ENCODE peak calls at places on chromosomes 7 and 10, in eight cellular contexts. W, J, Z, R, X, M, G and Y are unnamed samples. For H3K36me3, the result is how much of the 10 kb centered on the place peaks cover.

GRCh38 chr10:79995979-79996629 is 47.2 kb upstream of the SFTPD start:
- DNase-seq in W (no peak), J (no peak), Z (no peak), R (no peak), X (no peak), M (no peak), G (no peak), Y (no peak)

GRCh38 chr10:49068672-49069217 is 46.6 kb downstream of the VSTM4 start:
- DNase-seq in W (no peak), J (no peak), Z (no peak), R (no peak), X (no peak), M (no peak), G (no peak), Y (no peak)

GRCh38 chr10:27611209-27611608 is 107.1 kb downstream of the RAB18 start:
- DNase-seq in W (no peak), J (no peak), Z (no peak), R (no peak), X (peak), M (no peak), G (no peak), Y (peak)

GRCh38 chr10:35495521-35496238 is 109.5 kb upstream of the GJD4 start:
- DNase-seq in W (no peak), J (no peak), Z (no peak), R (no peak), X (no peak), M (no peak), G (no peak), Y (peak)

GRCh38 chr7:3892686-3893085 is 591.6 kb downstream of the SDK1 start:
- DNase-seq in W (no peak), J (no peak), Z (no peak), R (no peak), X (no peak), M (no peak), G (no peak), Y (no peak)

GRCh38 chr10:61318429-61318828 is 134.8 kb downstream of the TMEM26 start:
- DNase-seq in W (no peak), J (no peak), Z (no peak), R (no peak), X (no peak), M (no peak), G (no peak), Y (no peak)

GRCh38 chr7:138602456-138602855 is 98.7 kb downstream of the SVOPL start:
- DNase-seq in W (no peak), J (no peak), Z (no peak), R (no peak), X (no peak), M (no peak), G (no peak), Y (no peak)

GRCh38 chr10:77386833-77387232 is 250.8 kb downstream of the KCNMA1 start:
- DNase-seq in W (peak), J (no peak), Z (no peak), R (no peak), X (peak), M (no peak), G (no peak), Y (peak)

GRCh38 chr10:126474031-126474430 is 85.8 kb upstream of the ADAM12 start:
- DNase-seq in W (no peak), J (no peak), Z (no peak), R (no peak), X (no peak), M (no peak), G (no peak), Y (no peak)

GRCh38 chr7:37330775-37331174 is 117.9 kb downstream of the ELMO1 start:
- DNase-seq in W (no peak), J (no peak), Z (no peak), R (no peak), X (no peak), M (no peak), G (no peak), Y (no peak)

GRCh38 chr7:117375380-117375779 is 51.9 kb downstream of the ASZ1 start:
- DNase-seq in W (peak), J (no peak), Z (no peak), R (no peak), X (no peak), M (no peak), G (no peak), Y (peak)

GRCh38 chr10:98088186-98088971 is 46.1 kb upstream of the R3HCC1L start:
- DNase-seq in W (peak), J (no peak), Z (no peak), R (no peak), X (no peak), M (no peak), G (no peak), Y (no peak)

GRCh38 chr7:211033-211714 is 18.8 kb downstream of the FAM20C start:
- DNase-seq in W (no peak), J (no peak), Z (no peak), R (no peak), X (no peak), M (no peak), G (no peak), Y (no peak)

GRCh38 chr7:435518-436366 is 83.9 kb downstream of the PDGFA start:
- DNase-seq in W (no peak), J (no peak), Z (peak), R (peak), X (no peak), M (no peak), G (peak), Y (peak)

GRCh38 chr7:80232969-80233724 is 98.5 kb downstream of the GNAI1 start:
- DNase-seq in W (no peak), J (no peak), Z (no peak), R (no peak), X (no peak), M (no peak), G (no peak), Y (peak)

GRCh38 chr10:13890617-13891541 is 304.1 kb downstream of the PRPF18 start:
- DNase-seq in W (peak), J (no peak), Z (no peak), R (no peak), X (peak), M (peak), G (peak), Y (peak)

GRCh38 chr7:27810186-27810585 is 70.2 kb downstream of the TAX1BP1 start:
- DNase-seq in W (no peak), J (no peak), Z (no peak), R (no peak), X (no peak), M (no peak), G (no peak), Y (no peak)

GRCh38 chr10:91409069-91409868 is 875 bp upstream of the HECTD2 start:
- DNase-seq in W (peak), J (peak), Z (peak), R (peak), X (peak), M (peak), G (peak), Y (peak)

GRCh38 chr10:71621783-71622526 is 97.6 kb downstream of the C10orf105 start:
- DNase-seq in W (peak), J (no peak), Z (no peak), R (no peak), X (peak), M (peak), G (no peak), Y (peak)

GRCh38 chr7:155467846-155468821 is 10.2 kb downstream of the EN2 start:
- DNase-seq in W (no peak), J (no peak), Z (no peak), R (no peak), X (no peak), M (no peak), G (peak), Y (no peak)

GRCh38 chr7:46169384-46169755 is 248.3 kb upstream of the IGFBP3 start:
- DNase-seq in W (no peak), J (no peak), Z (no peak), R (no peak), X (no peak), M (no peak), G (no peak), Y (no peak)

GRCh38 chr10:118798186-118798811 is 43.5 kb upstream of the CACUL1 start:
- DNase-seq in W (peak), J (no peak), Z (no peak), R (no peak), X (peak), M (peak), G (no peak), Y (peak)

GRCh38 chr7:157507987-157508386 is 171.2 kb downstream of the DNAJB6 start:
- DNase-seq in W (no peak), J (no peak), Z (no peak), R (no peak), X (no peak), M (no peak), G (no peak), Y (no peak)

GRCh38 chr7:133124974-133125373 is 43.1 kb upstream of the CHCHD3 start:
- DNase-seq in W (no peak), J (no peak), Z (no peak), R (no peak), X (no peak), M (no peak), G (no peak), Y (no peak)

GRCh38 chr10:102467971-102468438 is 16.7 kb upstream of the C10orf95 start:
- DNase-seq in W (no peak), J (no peak), Z (peak), R (peak), X (no peak), M (no peak), G (peak), Y (no peak)

GRCh38 chr7:24075426-24075810 is 208.6 kb upstream of the NPY start:
- DNase-seq in W (no peak), J (no peak), Z (no peak), R (no peak), X (no peak), M (no peak), G (no peak), Y (no peak)

GRCh38 chr10:47354162-47354561 is 6.0 kb downstream of the RBP3 start:
- DNase-seq in W (peak), J (peak), Z (no peak), R (no peak), X (peak), M (peak), G (no peak), Y (no peak)

GRCh38 chr7:128703605-128704004 is 31.5 kb downstream of the GARIN1A start:
- DNase-seq in W (no peak), J (no peak), Z (no peak), R (no peak), X (no peak), M (no peak), G (no peak), Y (peak)

GRCh38 chr7:128704909-128705308 is 32.8 kb downstream of the GARIN1A start:
- DNase-seq in W (no peak), J (no peak), Z (no peak), R (no peak), X (no peak), M (no peak), G (no peak), Y (no peak)

GRCh38 chr7:128707752-128708151 is 31.4 kb upstream of the CALU start:
- DNase-seq in W (no peak), J (no peak), Z (no peak), R (no peak), X (no peak), M (no peak), G (no peak), Y (no peak)

GRCh38 chr7:128708235-128708634 is 30.9 kb upstream of the CALU start:
- DNase-seq in W (no peak), J (no peak), Z (no peak), R (no peak), X (no peak), M (no peak), G (no peak), Y (no peak)

DNA sequence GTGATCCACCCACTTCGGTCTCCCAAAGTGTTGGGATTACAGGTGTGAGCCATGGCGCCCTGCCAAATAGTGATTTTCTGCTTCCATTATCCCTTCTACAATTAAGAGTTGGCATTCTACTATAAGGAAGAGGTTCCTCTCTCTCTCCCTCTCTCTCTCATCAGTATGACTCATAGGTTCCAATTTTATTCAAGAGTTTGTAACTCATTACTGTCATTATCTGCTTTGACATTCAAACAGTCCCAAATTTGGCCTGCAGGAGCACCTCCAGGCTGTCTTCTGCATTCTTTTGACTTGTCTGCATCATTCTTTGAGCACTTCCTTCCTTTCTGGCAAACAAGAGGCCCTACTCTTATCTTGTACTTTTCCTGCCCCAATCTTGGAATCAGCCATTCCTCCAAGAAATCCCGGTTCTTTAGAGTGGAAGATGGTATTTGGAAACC is 33.2 kb upstream of the CALU start:
- DNase-seq in W (peak), J (no peak), Z (no peak), R (no peak), X (no peak), M (no peak), G (no peak), Y (peak)
- TF ChIP-seq CTCF in W (no peak), J (no peak), Z (no peak), R (no peak), X (no peak), M (no peak), G (no peak), Y (no peak)

GRCh38 chr7:100360102-100360607 is 2.2 kb downstream of the PILRB start:
- DNase-seq in W (no peak), J (no peak), Z (no peak), R (no peak), X (no peak), M (no peak), G (peak), Y (no peak)

GRCh38 chr7:100358857-100359212 is 918 bp downstream of the PILRB start:
- DNase-seq in W (no peak), J (no peak), Z (no peak), R (no peak), X (no peak), M (no peak), G (peak), Y (no peak)

GRCh38 chr7:100357131-100357561 is 771 bp upstream of the PILRB start:
- DNase-seq in W (no peak), J (peak), Z (no peak), R (no peak), X (no peak), M (no peak), G (no peak), Y (no peak)

GRCh38 chr7:100356416-100357068 is 1.4 kb upstream of the PILRB start:
- DNase-seq in W (no peak), J (peak), Z (no peak), R (no peak), X (no peak), M (no peak), G (no peak), Y (no peak)

DNA sequence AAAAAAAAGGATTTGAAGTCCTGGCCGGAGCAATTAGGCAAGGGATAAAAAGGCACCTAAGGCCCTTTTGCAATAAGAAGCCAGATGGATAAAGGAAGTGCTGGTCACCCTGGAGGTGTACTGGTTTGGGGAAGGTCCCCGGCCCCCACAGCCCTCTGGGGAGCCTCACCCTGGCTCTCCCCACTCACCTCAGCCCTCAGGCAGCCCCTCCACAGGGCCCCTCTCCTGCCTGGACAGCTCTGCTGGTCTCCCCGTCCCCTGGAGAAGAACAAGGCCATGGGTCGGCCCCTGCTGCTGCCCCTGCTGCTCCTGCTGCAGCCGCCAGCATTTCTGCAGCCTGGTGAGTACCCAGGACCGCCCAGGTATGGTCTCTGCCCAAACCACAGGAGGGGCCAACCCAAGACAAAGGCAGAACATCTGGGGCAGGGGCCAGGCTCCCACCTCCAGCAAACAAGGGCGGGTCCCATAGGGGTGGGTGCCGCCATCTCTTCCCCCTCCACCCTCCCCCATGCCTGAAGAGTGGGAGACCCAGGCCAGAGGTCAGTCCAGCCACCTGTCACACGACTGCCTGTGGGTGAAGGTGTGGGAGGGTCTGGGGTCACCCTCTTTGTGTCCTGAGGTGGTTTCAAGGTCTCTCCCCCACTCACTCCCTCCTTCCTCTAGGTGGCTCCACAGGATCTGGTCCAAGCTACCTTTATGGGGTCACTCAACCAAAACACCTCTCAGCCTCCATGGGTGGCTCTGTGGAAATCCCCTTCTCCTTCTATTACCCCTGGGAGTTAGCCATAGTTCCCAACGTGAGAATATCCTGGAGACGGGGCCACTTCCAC is at the start of gene PILRB:
- DNase-seq in W (no peak), J (no peak), Z (no peak), R (no peak), X (no peak), M (no peak), G (peak), Y (no peak)
- H3K36me3 ChIP-seq in W (half or more), J (half or more), Z (under half), R (under half), X (half or more), M (half or more), G (half or more), Y (under half)

GRCh38 chr7:73343671-73344380 is 15.9 kb downstream of the FKBP6 start:
- DNase-seq in W (no peak), J (no peak), Z (no peak), R (no peak), X (no peak), M (no peak), G (no peak), Y (no peak)

GRCh38 chr7:73341877-73342276 is 13.9 kb downstream of the FKBP6 start:
- DNase-seq in W (peak), J (no peak), Z (no peak), R (no peak), X (peak), M (no peak), G (no peak), Y (peak)

GRCh38 chr7:73340514-73340913 is 12.6 kb downstream of the FKBP6 start:
- DNase-seq in W (no peak), J (no peak), Z (no peak), R (no peak), X (no peak), M (no peak), G (no peak), Y (no peak)

GRCh38 chr7:73345538-73345937 is 17.6 kb downstream of the FKBP6 start:
- DNase-seq in W (no peak), J (no peak), Z (no peak), R (no peak), X (no peak), M (no peak), G (no peak), Y (no peak)

GRCh38 chr7:73342645-73343044 is 14.7 kb downstream of the FKBP6 start:
- DNase-seq in W (peak), J (no peak), Z (no peak), R (no peak), X (peak), M (no peak), G (no peak), Y (peak)
- TF ChIP-seq CTCF in W (peak), J (no peak), Z (no peak), R (no peak), X (peak), M (peak), G (peak), Y (peak)

DNA sequence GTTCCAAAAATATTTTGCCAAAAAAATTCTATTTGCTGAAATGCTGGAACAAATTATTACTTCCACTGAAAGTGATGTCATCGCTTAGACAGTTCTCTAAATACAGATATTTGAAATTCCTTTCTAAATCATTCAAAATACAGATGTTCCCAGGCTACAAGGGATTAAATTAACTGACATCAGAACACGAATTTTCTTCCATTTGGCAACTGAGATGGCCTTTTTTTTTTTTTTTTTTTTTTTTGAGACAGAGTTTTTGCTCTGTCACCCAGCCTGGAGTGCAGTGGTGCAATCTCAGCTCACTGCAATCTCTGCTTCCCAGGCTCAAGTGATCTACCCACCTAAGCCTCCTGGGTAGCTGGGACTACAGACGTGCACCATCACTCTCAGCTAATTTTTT is 57.0 kb downstream of the P4HA1 start:
- DNase-seq in W (peak), J (no peak), Z (no peak), R (no peak), X (peak), M (peak), G (no peak), Y (no peak)
- H3K36me3 ChIP-seq in W (half or more), J (under half), Z (under half), R (under half), X (under half), M (under half), G (half or more), Y (under half)

GRCh38 chr10:101226888-101227736 is 2.2 kb downstream of the LBX1 start:
- DNase-seq in W (no peak), J (no peak), Z (no peak), R (no peak), X (no peak), M (no peak), G (no peak), Y (no peak)

GRCh38 chr10:101229275-101230184 is at the start of gene LBX1:
- DNase-seq in W (no peak), J (no peak), Z (no peak), R (no peak), X (no peak), M (no peak), G (no peak), Y (no peak)

GRCh38 chr10:101226506-101226887 is 2.8 kb downstream of the LBX1 start:
- DNase-seq in W (no peak), J (no peak), Z (no peak), R (no peak), X (no peak), M (no peak), G (no peak), Y (no peak)

GRCh38 chr10:101228682-101229274 is 485 bp downstream of the LBX1 start:
- DNase-seq in W (no peak), J (no peak), Z (no peak), R (no peak), X (no peak), M (no peak), G (no peak), Y (no peak)

DNA sequence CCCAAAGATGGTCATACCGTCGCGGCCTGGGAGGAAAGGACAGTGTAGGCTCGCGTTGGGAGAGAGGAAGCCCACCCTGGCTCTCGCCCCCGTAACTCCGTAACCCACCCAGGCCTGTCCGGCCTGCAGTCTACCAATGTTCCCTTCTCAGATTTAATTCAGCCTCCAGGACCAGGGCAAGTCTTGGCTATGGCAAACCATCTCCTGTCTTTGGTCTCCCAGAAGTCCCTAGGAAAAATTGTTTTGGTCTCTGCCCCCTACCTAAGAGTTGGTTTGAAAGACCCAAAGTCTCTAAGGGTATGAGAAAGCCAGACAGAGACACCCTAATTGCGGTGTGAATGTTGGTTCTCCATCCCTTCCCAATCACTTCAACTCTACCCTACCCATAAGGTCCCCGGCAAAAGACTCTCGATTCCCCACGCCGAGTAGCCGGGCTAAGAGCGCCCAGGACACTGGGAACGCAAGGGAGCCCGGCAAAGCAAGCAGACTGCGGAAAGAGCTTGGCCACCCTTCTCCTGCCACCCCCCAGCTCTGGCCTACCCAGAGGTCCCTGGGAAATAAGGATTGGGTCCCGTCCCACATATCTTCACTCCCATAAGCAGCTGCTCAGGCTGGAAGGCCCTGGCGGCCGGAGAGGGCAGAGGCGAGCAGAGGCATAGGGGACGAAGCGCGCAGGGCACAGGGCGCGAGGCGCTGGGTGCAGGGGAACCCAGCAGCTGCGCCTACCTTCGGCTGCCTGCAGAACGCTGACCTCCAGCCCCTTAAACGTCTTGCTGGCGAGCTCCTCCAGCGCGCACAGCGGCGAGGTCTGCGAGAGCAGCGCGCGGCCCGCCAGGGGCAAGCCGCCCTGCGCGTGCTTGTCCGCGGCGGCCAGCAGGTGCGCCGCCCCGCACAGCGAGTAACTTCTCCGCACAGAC is 1.2 kb downstream of the LBX1 start:
- DNase-seq in W (no peak), J (no peak), Z (no peak), R (no peak), X (no peak), M (no peak), G (no peak), Y (no peak)
- TF ChIP-seq CTCF in W (no peak), J (no peak), Z (no peak), R (no peak), X (peak), M (no peak), G (no peak), Y (no peak)